ENCODE peak calls at places on chromosomes 4 and X, in ten cellular contexts. One of them, this sample, is unnamed.

GRCh38 chr4:66465111-66465510 is 794.8 kb upstream of the EPHA5 start:
- DNase-seq in CD8-positive, alpha-beta T cell: no peak
- DNase-seq in AG10803: no peak
- DNase-seq in AG09309: no peak
- DNase-seq in glutamatergic neuron: no peak
- DNase-seq in SK-N-SH: no peak
- DNase-seq in fibroblast of lung: no peak
- DNase-seq in GM12864: no peak
- DNase-seq in AG09319: no peak
- DNase-seq in BE2C: no peak
- DNase-seq in this sample: no peak

GRCh38 chr4:110371016-110371795 is 104.7 kb upstream of the ENPEP start:
- DNase-seq in CD8-positive, alpha-beta T cell: no peak
- DNase-seq in AG10803: no peak
- DNase-seq in AG09309: no peak
- DNase-seq in glutamatergic neuron: no peak
- DNase-seq in SK-N-SH: no peak
- DNase-seq in fibroblast of lung: no peak
- DNase-seq in GM12864: no peak
- DNase-seq in AG09319: no peak
- DNase-seq in BE2C: no peak
- DNase-seq in this sample: no peak

GRCh38 chr4:23733911-23734458 is 155.9 kb downstream of the PPARGC1A start:
- DNase-seq in CD8-positive, alpha-beta T cell: no peak
- DNase-seq in AG10803: no peak
- DNase-seq in AG09309: no peak
- DNase-seq in glutamatergic neuron: no peak
- DNase-seq in SK-N-SH: no peak
- DNase-seq in fibroblast of lung: no peak
- DNase-seq in GM12864: no peak
- DNase-seq in AG09319: no peak
- DNase-seq in BE2C: no peak
- DNase-seq in this sample: no peak

GRCh38 chr4:153782567-153782966 is 6.3 kb downstream of the SFRP2 start:
- DNase-seq in CD8-positive, alpha-beta T cell: no peak
- DNase-seq in AG10803: peak; percentile 21
- DNase-seq in AG09309: no peak
- DNase-seq in glutamatergic neuron: no peak
- DNase-seq in SK-N-SH: no peak
- DNase-seq in fibroblast of lung: peak; percentile 42
- DNase-seq in GM12864: no peak
- DNase-seq in AG09319: no peak
- DNase-seq in BE2C: no peak
- DNase-seq in this sample: no peak

GRCh38 chr4:7703669-7704068 is 236.0 kb downstream of the AFAP1 start:
- DNase-seq in CD8-positive, alpha-beta T cell: no peak
- DNase-seq in AG10803: no peak
- DNase-seq in AG09309: no peak
- DNase-seq in glutamatergic neuron: no peak
- DNase-seq in SK-N-SH: no peak
- DNase-seq in fibroblast of lung: no peak
- DNase-seq in GM12864: no peak
- DNase-seq in AG09319: no peak
- DNase-seq in BE2C: no peak
- DNase-seq in this sample: no peak

GRCh38 chr4:77625485-77625884 is 19.9 kb downstream of the CXCL13 start:
- DNase-seq in CD8-positive, alpha-beta T cell: no peak
- DNase-seq in AG10803: no peak
- DNase-seq in AG09309: no peak
- DNase-seq in glutamatergic neuron: no peak
- DNase-seq in SK-N-SH: no peak
- DNase-seq in fibroblast of lung: no peak
- DNase-seq in GM12864: no peak
- DNase-seq in AG09319: no peak
- DNase-seq in BE2C: no peak
- DNase-seq in this sample: no peak

GRCh38 chrX:79330022-79330421 is 37.1 kb downstream of the ITM2A start:
- DNase-seq in CD8-positive, alpha-beta T cell: no peak
- DNase-seq in AG10803: no peak
- DNase-seq in AG09309: no peak
- DNase-seq in glutamatergic neuron: no peak
- DNase-seq in SK-N-SH: no peak
- DNase-seq in fibroblast of lung: no peak
- DNase-seq in GM12864: no peak
- DNase-seq in AG09319: no peak
- DNase-seq in BE2C: no peak
- DNase-seq in this sample: no peak

GRCh38 chr4:123890889-123891288 is 494.3 kb downstream of the SPRY1 start:
- DNase-seq in CD8-positive, alpha-beta T cell: no peak
- DNase-seq in AG10803: no peak
- DNase-seq in AG09309: no peak
- DNase-seq in glutamatergic neuron: no peak
- DNase-seq in SK-N-SH: no peak
- DNase-seq in fibroblast of lung: no peak
- DNase-seq in GM12864: no peak
- DNase-seq in AG09319: no peak
- DNase-seq in BE2C: no peak
- DNase-seq in this sample: no peak

GRCh38 chr4:86835677-86836076 is 13.5 kb downstream of the SLC10A6 start:
- DNase-seq in CD8-positive, alpha-beta T cell: no peak
- DNase-seq in AG10803: no peak
- DNase-seq in AG09309: no peak
- DNase-seq in glutamatergic neuron: no peak
- DNase-seq in SK-N-SH: no peak
- DNase-seq in fibroblast of lung: no peak
- DNase-seq in GM12864: no peak
- DNase-seq in AG09319: no peak
- DNase-seq in BE2C: no peak
- DNase-seq in this sample: no peak

GRCh38 chr4:86825511-86825910 is 23.7 kb downstream of the SLC10A6 start:
- DNase-seq in CD8-positive, alpha-beta T cell: no peak
- DNase-seq in AG10803: no peak
- DNase-seq in AG09309: no peak
- DNase-seq in glutamatergic neuron: no peak
- DNase-seq in SK-N-SH: no peak
- DNase-seq in fibroblast of lung: no peak
- DNase-seq in GM12864: no peak
- DNase-seq in AG09319: no peak
- DNase-seq in BE2C: no peak
- DNase-seq in this sample: no peak

GRCh38 chr4:86834901-86835300 is 14.3 kb downstream of the SLC10A6 start:
- DNase-seq in CD8-positive, alpha-beta T cell: no peak
- DNase-seq in AG10803: peak; percentile 85
- DNase-seq in AG09309: peak; percentile 80
- DNase-seq in glutamatergic neuron: no peak
- DNase-seq in SK-N-SH: no peak
- DNase-seq in fibroblast of lung: peak; percentile 91
- DNase-seq in GM12864: no peak
- DNase-seq in AG09319: no peak
- DNase-seq in BE2C: no peak
- DNase-seq in this sample: no peak

DNA sequence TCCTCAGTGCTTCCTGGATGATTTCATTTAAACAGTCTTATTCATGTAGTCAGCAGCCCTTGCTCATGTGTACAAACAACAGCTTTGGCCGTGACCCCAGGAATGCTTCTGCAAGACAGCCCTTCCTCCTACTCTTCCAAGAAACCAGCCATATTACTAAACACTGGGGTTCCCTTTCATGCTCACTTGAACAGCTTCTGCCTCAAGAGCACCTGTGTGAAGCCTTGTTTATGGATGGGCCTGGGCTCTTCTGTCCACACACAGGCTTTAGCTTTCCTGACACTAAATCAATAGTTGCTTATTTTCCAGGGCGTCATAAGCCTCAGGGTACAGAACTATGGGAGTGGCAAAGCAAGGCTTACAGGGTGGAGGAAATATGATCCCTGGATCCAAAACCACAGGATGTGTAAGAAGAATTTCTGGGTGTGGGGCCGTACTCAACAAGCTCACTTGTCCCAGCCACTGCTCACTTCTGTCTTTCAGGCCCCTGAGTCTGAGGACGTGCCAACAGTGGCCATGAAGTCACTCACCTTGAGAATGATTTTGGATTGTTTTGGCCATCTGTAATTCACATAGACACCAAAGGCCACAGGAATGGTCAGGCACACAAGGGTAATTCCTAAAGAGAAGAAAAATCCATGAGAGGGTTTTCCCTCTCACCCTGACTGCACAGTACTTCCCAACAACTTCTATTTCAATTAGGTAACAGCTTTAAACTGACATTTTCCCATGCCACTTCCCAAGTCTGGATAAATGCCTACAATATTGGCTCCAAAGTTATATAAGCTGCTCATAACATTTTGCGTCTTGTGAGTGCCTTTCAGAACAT is 17.7 kb downstream of the SLC10A6 start:
- DNase-seq in CD8-positive, alpha-beta T cell: no peak
- DNase-seq in AG10803: peak; percentile 94
- DNase-seq in AG09309: peak; percentile 80
- DNase-seq in glutamatergic neuron: no peak
- DNase-seq in SK-N-SH: no peak
- DNase-seq in fibroblast of lung: peak; percentile 92
- DNase-seq in GM12864: no peak
- DNase-seq in AG09319: peak; percentile 74
- DNase-seq in BE2C: no peak
- DNase-seq in this sample: peak; percentile 60
- TF ChIP-seq CTCF in CD8-positive, alpha-beta T cell: no peak
- TF ChIP-seq CTCF in AG10803: no peak
- TF ChIP-seq CTCF in AG09309: no peak
- TF ChIP-seq CTCF in glutamatergic neuron: no peak
- TF ChIP-seq CTCF in SK-N-SH: no peak
- TF ChIP-seq CTCF in fibroblast of lung: no peak
- TF ChIP-seq CTCF in GM12864: no peak
- TF ChIP-seq CTCF in AG09319: no peak
- TF ChIP-seq CTCF in BE2C: no peak
- TF ChIP-seq CTCF in this sample: no peak

GRCh38 chrX:12967711-12968465 is 7.0 kb upstream of the TMSB4X start:
- DNase-seq in CD8-positive, alpha-beta T cell: no peak
- DNase-seq in AG10803: no peak
- DNase-seq in AG09309: no peak
- DNase-seq in glutamatergic neuron: no peak
- DNase-seq in SK-N-SH: no peak
- DNase-seq in fibroblast of lung: no peak
- DNase-seq in GM12864: no peak
- DNase-seq in AG09319: no peak
- DNase-seq in BE2C: no peak
- DNase-seq in this sample: no peak

GRCh38 chrX:12972239-12972638 is 2.7 kb upstream of the TMSB4X start:
- DNase-seq in CD8-positive, alpha-beta T cell: no peak
- DNase-seq in AG10803: no peak
- DNase-seq in AG09309: no peak
- DNase-seq in glutamatergic neuron: no peak
- DNase-seq in SK-N-SH: no peak
- DNase-seq in fibroblast of lung: no peak
- DNase-seq in GM12864: no peak
- DNase-seq in AG09319: no peak
- DNase-seq in BE2C: no peak
- DNase-seq in this sample: no peak

GRCh38 chrX:12971282-12972003 is 3.5 kb upstream of the TMSB4X start:
- DNase-seq in CD8-positive, alpha-beta T cell: no peak
- DNase-seq in AG10803: no peak
- DNase-seq in AG09309: no peak
- DNase-seq in glutamatergic neuron: no peak
- DNase-seq in SK-N-SH: no peak
- DNase-seq in fibroblast of lung: no peak
- DNase-seq in GM12864: no peak
- DNase-seq in AG09319: no peak
- DNase-seq in BE2C: no peak
- DNase-seq in this sample: peak; percentile 70

GRCh38 chrX:12972867-12973560 is 1.9 kb upstream of the TMSB4X start:
- DNase-seq in CD8-positive, alpha-beta T cell: no peak
- DNase-seq in AG10803: no peak
- DNase-seq in AG09309: no peak
- DNase-seq in glutamatergic neuron: no peak
- DNase-seq in SK-N-SH: no peak
- DNase-seq in fibroblast of lung: no peak
- DNase-seq in GM12864: no peak
- DNase-seq in AG09319: no peak
- DNase-seq in BE2C: no peak
- DNase-seq in this sample: no peak

DNA sequence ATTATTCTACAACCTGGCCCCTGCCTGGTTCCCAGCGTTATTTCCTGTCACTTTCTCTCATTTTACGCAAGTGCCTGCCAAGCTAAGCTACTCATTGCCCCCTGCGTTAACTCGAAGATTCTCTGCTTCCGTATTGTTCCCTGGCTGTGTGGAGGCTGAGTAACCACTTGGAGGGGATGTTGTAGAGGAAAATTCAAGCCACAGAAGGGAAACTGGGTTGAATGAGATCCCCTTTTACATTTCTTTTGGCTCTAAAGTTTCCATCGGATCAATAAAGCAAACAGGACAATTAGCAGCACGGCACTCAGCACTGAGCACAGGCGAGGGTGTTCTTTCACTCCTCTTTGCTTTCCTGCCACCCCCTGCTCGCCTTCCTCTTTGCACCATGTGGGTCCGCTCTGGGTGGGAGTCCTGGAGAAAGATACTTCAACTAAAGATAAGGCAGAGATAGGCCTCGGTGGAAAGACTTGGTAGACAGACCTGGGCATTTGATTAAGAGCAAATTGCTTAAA is 4.2 kb upstream of the TMSB4X start:
- DNase-seq in CD8-positive, alpha-beta T cell: no peak
- DNase-seq in AG10803: peak; percentile 67
- DNase-seq in AG09309: no peak
- DNase-seq in glutamatergic neuron: peak; percentile 28
- DNase-seq in SK-N-SH: no peak
- DNase-seq in fibroblast of lung: peak; percentile 71
- DNase-seq in GM12864: no peak
- DNase-seq in AG09319: no peak
- DNase-seq in BE2C: no peak
- DNase-seq in this sample: peak; percentile 55
- TF ChIP-seq CTCF in CD8-positive, alpha-beta T cell: no peak
- TF ChIP-seq CTCF in AG10803: peak; percentile 59
- TF ChIP-seq CTCF in AG09309: peak; percentile 61
- TF ChIP-seq CTCF in glutamatergic neuron: no peak
- TF ChIP-seq CTCF in SK-N-SH: peak; percentile 63
- TF ChIP-seq CTCF in fibroblast of lung: peak; percentile 35
- TF ChIP-seq CTCF in GM12864: no peak
- TF ChIP-seq CTCF in AG09319: peak; percentile 60
- TF ChIP-seq CTCF in BE2C: peak; percentile 36
- TF ChIP-seq CTCF in this sample: peak; percentile 35

GRCh38 chrX:132651411-132652086 is 162.7 kb upstream of the MBNL3 start:
- DNase-seq in CD8-positive, alpha-beta T cell: no peak
- DNase-seq in AG10803: peak; percentile 87
- DNase-seq in AG09309: peak; percentile 38
- DNase-seq in glutamatergic neuron: no peak
- DNase-seq in SK-N-SH: no peak
- DNase-seq in fibroblast of lung: peak; percentile 44
- DNase-seq in GM12864: no peak
- DNase-seq in AG09319: no peak
- DNase-seq in BE2C: no peak
- DNase-seq in this sample: peak; percentile 2
- TF ChIP-seq CTCF in CD8-positive, alpha-beta T cell: no peak
- TF ChIP-seq CTCF in AG10803: no peak
- TF ChIP-seq CTCF in AG09309: no peak
- TF ChIP-seq CTCF in glutamatergic neuron: no peak
- TF ChIP-seq CTCF in SK-N-SH: no peak
- TF ChIP-seq CTCF in fibroblast of lung: no peak
- TF ChIP-seq CTCF in GM12864: no peak
- TF ChIP-seq CTCF in AG09319: no peak
- TF ChIP-seq CTCF in BE2C: no peak
- TF ChIP-seq CTCF in this sample: no peak

DNA sequence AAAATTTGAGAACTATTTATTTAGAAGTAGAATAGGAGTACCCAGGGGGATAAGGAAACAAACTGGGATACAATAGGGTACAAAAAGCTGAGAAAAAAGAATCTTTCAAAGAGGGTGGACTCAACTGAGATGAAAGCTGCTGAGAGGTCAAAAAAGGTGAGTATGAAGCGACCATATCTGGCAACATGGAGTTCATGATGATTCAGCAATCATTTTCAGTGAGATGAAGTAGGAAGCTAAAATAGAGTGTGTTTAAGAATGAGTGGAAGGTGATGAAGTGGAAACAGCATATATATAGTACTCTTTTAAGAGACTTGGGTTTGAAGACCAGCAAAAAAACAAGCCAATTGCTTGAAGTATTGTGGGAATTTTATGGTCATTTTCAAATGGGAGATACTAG is 72.0 kb upstream of the IL13RA2 start:
- DNase-seq in CD8-positive, alpha-beta T cell: no peak
- DNase-seq in AG10803: no peak
- DNase-seq in AG09309: no peak
- DNase-seq in glutamatergic neuron: no peak
- DNase-seq in SK-N-SH: no peak
- DNase-seq in fibroblast of lung: no peak
- DNase-seq in GM12864: no peak
- DNase-seq in AG09319: no peak
- DNase-seq in BE2C: no peak
- DNase-seq in this sample: no peak
- TF ChIP-seq CTCF in CD8-positive, alpha-beta T cell: no peak
- TF ChIP-seq CTCF in AG10803: no peak
- TF ChIP-seq CTCF in AG09309: no peak
- TF ChIP-seq CTCF in glutamatergic neuron: no peak
- TF ChIP-seq CTCF in SK-N-SH: no peak
- TF ChIP-seq CTCF in fibroblast of lung: no peak
- TF ChIP-seq CTCF in GM12864: no peak
- TF ChIP-seq CTCF in AG09319: no peak
- TF ChIP-seq CTCF in BE2C: no peak
- TF ChIP-seq CTCF in this sample: no peak

This sample was measured in Calu3.